ENCODE peak calls at places on chromosomes 5 and 9, in five cellular contexts. J is right lobe of liver, Q is A549, X is tibial nerve, D is hepatocyte. A is an unnamed sample.

GRCh38 chr5:176875014-176875550 is 24.1 kb downstream of the HK3 start:
- DNase-seq in J (no peak), Q (no peak), X (no peak), D (no peak), A (no peak)

GRCh38 chr5:56951131-56951945 is 585 bp downstream of the MIER3 start:
- DNase-seq in J (peak; percentile 51), Q (peak; percentile 22), X (no peak), D (peak; percentile 58), A (peak; percentile 82)

GRCh38 chr5:87787640-87788039 is 374.9 kb upstream of the CCNH start:
- DNase-seq in J (no peak), Q (no peak), X (no peak), D (no peak), A (no peak)

GRCh38 chr5:112174959-112175594 is 244.0 kb downstream of the EPB41L4A start:
- DNase-seq in J (no peak), Q (peak; percentile 63), X (no peak), D (peak; percentile 75), A (no peak)

GRCh38 chr5:14204011-14204670 is 61.0 kb downstream of the TRIO start:
- DNase-seq in J (no peak), Q (no peak), X (no peak), D (no peak), A (no peak)

GRCh38 chr5:138979684-138980275 is 104.6 kb upstream of the LRRTM2 start:
- DNase-seq in J (no peak), Q (no peak), X (no peak), D (no peak), A (no peak)

GRCh38 chr9:32841314-32841713 is 58.0 kb downstream of the TMEM215 start:
- DNase-seq in J (no peak), Q (no peak), X (no peak), D (no peak), A (no peak)

GRCh38 chr5:154309805-154310204 is 119.3 kb downstream of the GALNT10 start:
- DNase-seq in J (no peak), Q (no peak), X (no peak), D (no peak), A (no peak)

GRCh38 chr5:142000709-142001484 is 11.9 kb downstream of the GNPDA1 start:
- DNase-seq in J (no peak), Q (peak; percentile 34), X (no peak), D (no peak), A (no peak)

GRCh38 chr9:20044686-20045085 is 255.8 kb upstream of the SLC24A2 start:
- DNase-seq in J (no peak), Q (no peak), X (no peak), D (no peak), A (no peak)

GRCh38 chr5:39064450-39064849 is 9.7 kb downstream of the RICTOR start:
- DNase-seq in J (no peak), Q (no peak), X (no peak), D (no peak), A (no peak)

GRCh38 chr5:161410640-161411039 is 135.9 kb downstream of the GABRB2 start:
- DNase-seq in J (no peak), Q (no peak), X (no peak), D (no peak), A (no peak)

GRCh38 chr5:140267201-140267540 is 35.7 kb downstream of the PFDN1 start:
- DNase-seq in J (no peak), Q (no peak), X (no peak), D (no peak), A (no peak)

GRCh38 chr5:137954131-137954879 is 65.0 kb downstream of the PKD2L2 start:
- DNase-seq in J (no peak), Q (peak; percentile 73), X (no peak), D (peak; percentile 74), A (no peak)

GRCh38 chr9:124005372-124005771 is 6.2 kb upstream of the LHX2 start:
- DNase-seq in J (no peak), Q (no peak), X (no peak), D (no peak), A (no peak)

GRCh38 chr9:89877051-89878002 is 272.5 kb downstream of the GADD45G start:
- DNase-seq in J (peak; percentile 41), Q (no peak), X (no peak), D (no peak), A (no peak)

GRCh38 chr9:121169094-121169601 is 32.5 kb downstream of the RAB14 start:
- DNase-seq in J (no peak), Q (peak; percentile 31), X (no peak), D (no peak), A (no peak)

GRCh38 chr5:152723482-152723881 is 318.4 kb upstream of the NMUR2 start:
- DNase-seq in J (no peak), Q (no peak), X (no peak), D (no peak), A (no peak)

GRCh38 chr9:32526042-32526706 is at the start of gene RIGI:
- DNase-seq in J (peak; percentile 97), Q (peak; percentile 85), X (peak; percentile 90), D (peak; percentile 94), A (peak; percentile 97)

GRCh38 chr9:98333703-98334582 is 78.5 kb upstream of the TBC1D2 start:
- DNase-seq in J (no peak), Q (peak; percentile 41), X (no peak), D (no peak), A (no peak)

GRCh38 chr5:61732376-61732775 is 400.3 kb downstream of the ZSWIM6 start:
- DNase-seq in J (no peak), Q (no peak), X (no peak), D (no peak), A (no peak)

GRCh38 chr9:116383956-116384355 is 230.4 kb downstream of the PAPPA start:
- DNase-seq in J (no peak), Q (no peak), X (no peak), D (no peak), A (no peak)

GRCh38 chr5:11222169-11222568 is 461.1 kb upstream of the DAP start:
- DNase-seq in J (no peak), Q (no peak), X (no peak), D (no peak), A (no peak)

GRCh38 chr5:111461934-111462333 is 50.4 kb downstream of the STARD4 start:
- DNase-seq in J (no peak), Q (no peak), X (no peak), D (no peak), A (no peak)

GRCh38 chr5:150700298-150700599 is 613 bp downstream of the RBM22 start:
- DNase-seq in J (no peak), Q (peak; percentile 7), X (no peak), D (no peak), A (no peak)

GRCh38 chr5:170221319-170221718 is 11.5 kb upstream of the C5orf58 start:
- DNase-seq in J (no peak), Q (no peak), X (no peak), D (peak; percentile 42), A (no peak)

GRCh38 chr5:140039561-140039960 is 3.5 kb downstream of the NRG2 start:
- DNase-seq in J (peak; percentile 66), Q (no peak), X (no peak), D (no peak), A (no peak)

GRCh38 chr5:57117601-57118000 is 56.3 kb upstream of the GPBP1 start:
- DNase-seq in J (no peak), Q (no peak), X (no peak), D (no peak), A (no peak)

GRCh38 chr9:38024036-38024681 is 44.9 kb downstream of the SHB start:
- DNase-seq in J (peak; percentile 92), Q (peak; percentile 42), X (peak; percentile 64), D (peak; percentile 71), A (peak; percentile 87)
- H3K27ac ChIP-seq in J (peak overlapping the region; percentile 44), Q (peak overlapping the region; percentile 97), X (peak overlapping the region; percentile 60), D (peak overlapping the region; percentile 78), A (no peak overlapping the region)

GRCh38 chr5:96015709-96016108 is 54.1 kb upstream of the ELL2 start:
- DNase-seq in J (no peak), Q (no peak), X (no peak), D (no peak), A (no peak)
- H3K4me3 ChIP-seq in J (no peak overlapping the region), Q (no peak overlapping the region), X (no peak overlapping the region), D (no peak overlapping the region), A (no peak overlapping the region)

DNA sequence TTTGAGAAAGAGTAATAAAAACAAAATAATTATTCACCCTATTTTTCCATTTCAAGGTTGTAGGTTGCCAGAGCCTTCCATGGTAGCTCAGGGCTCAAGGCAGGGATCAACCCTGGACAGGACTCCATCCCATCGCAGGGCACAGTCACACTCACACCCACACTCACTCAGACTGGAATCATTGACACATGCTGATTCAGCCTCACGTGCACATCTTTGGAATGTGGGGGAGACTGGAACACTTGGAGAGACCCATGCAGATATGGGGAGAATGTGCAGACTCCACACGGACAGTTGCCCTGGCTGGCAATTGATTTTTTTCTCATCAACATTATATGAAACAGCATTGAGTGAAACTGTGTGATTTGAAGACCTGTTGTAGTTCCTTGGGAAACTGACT is 234.1 kb downstream of the ADGRV1 start:
- DNase-seq in J (no peak), Q (no peak), X (no peak), D (no peak), A (no peak)
- H3K4me1 ChIP-seq in J (no peaks in the 10 kb centered on the region), Q (no peaks in the 10 kb centered on the region), X (no peaks in the 10 kb centered on the region), D (no peaks in the 10 kb centered on the region), A (no peaks in the 10 kb centered on the region)

DNA sequence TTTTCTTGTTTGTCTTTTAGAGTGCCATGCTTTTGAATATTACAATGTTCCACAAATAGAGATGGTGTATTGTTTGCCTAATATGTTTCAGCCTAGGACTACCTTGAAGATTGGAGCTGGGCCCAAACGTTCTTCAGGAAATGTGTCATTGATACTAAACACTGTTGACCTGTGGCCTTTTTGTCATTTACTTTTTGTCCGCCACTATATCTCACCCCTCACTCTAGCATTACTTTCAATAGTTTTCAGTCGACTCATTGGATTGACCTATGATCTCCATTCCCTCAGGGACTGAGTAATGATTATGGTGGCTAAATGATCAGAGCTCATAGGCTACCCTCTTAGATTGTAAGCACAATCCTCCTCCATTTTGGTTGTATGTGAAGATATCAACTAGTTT is 115.8 kb downstream of the NUDT12 start:
- DNase-seq in J (no peak), Q (no peak), X (no peak), D (no peak), A (no peak)
- H3K27ac ChIP-seq in J (no peak overlapping the region), Q (no peak overlapping the region), X (no peak overlapping the region), D (no peak overlapping the region), A (no peak overlapping the region)

DNA sequence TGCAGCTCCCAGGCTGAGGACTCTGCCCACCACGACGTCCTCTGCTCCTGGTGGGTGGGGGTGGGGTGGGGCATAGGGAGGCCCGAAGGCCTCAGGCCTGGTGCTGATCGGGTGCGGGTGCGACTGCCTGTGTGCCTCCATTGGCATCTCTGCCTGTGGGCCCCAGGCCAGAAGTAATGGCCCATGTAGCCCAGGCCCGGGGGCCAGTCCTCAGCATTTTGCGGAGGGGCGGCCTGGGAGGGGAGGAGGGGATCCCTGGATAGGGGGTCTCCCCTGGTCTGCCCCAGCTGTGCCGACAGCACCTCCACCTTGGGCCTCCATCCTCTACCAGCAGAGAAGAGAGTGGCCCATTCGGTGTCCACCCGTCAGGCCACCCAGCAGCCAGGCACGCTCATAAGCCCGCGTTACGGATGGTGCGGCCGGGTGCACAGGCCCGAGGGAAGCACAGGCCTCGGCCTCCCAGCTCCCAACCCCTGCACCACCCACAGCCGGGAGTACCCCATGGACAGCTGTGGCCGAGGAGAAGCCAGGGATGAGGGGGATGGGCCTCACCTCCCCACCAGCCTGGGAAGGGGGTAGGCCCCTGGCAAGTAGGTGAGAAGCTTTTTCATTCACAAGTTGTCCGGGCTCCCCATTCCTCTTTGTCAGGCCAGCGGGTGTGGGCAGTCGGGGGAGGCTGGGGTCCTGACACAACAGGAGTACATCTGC is 1.8 kb upstream of the NOTCH1 start:
- DNase-seq in J (no peak), Q (no peak), X (no peak), D (no peak), A (no peak)
- H3K4me3 ChIP-seq in J (no peak overlapping the region), Q (no peak overlapping the region), X (no peak overlapping the region), D (no peak overlapping the region), A (no peak overlapping the region)

GRCh38 chr5:5135957-5136676 is 4.0 kb upstream of the ADAMTS16 start:
- DNase-seq in J (no peak), Q (peak; percentile 88), X (no peak), D (peak; percentile 61), A (no peak)
- H3K4me1 ChIP-seq in J (no peaks in the 10 kb centered on the region), Q (peaks cover 20% of the 10 kb centered on the region), X (peaks cover 13% of the 10 kb centered on the region), D (peaks cover 9% of the 10 kb centered on the region), A (no peaks in the 10 kb centered on the region)